ENCODE peak calls at places on chromosomes 6 and 20, in six cellular contexts. B is mucosa of gallbladder, D is sciatic nerve, Z is uterus, G is HEK293T, K is EH. C is an unnamed sample.

GRCh38 chr20:32920066-32920465 is 61.3 kb downstream of the EFCAB8 start:
- DNase-seq in B (peak), D (peak), Z (no peak), G (no peak), K (no peak), C (peak)

GRCh38 chr6:7912024-7912423 is 1.4 kb upstream of the TXNDC5 start:
- DNase-seq in B (no peak), D (no peak), Z (no peak), G (no peak), K (no peak), C (no peak)

GRCh38 chr6:54718541-54719023 is 128.0 kb upstream of the FAM83B start:
- DNase-seq in B (peak), D (no peak), Z (no peak), G (peak), K (no peak), C (no peak)

GRCh38 chr6:37882724-37883413 is 63.3 kb downstream of the ZFAND3 start:
- DNase-seq in B (no peak), D (no peak), Z (no peak), G (no peak), K (peak), C (no peak)

GRCh38 chr6:126824226-126824625 is 294.2 kb upstream of the RSPO3 start:
- DNase-seq in B (no peak), D (no peak), Z (no peak), G (no peak), K (peak), C (no peak)

GRCh38 chr6:169190970-169191369 is 62.7 kb downstream of the THBS2 start:
- DNase-seq in B (no peak), D (no peak), Z (no peak), G (no peak), K (peak), C (no peak)

GRCh38 chr6:118804091-118804490 is 89.9 kb upstream of the ASF1A start:
- DNase-seq in B (no peak), D (no peak), Z (no peak), G (no peak), K (peak), C (no peak)

GRCh38 chr6:21019614-21020013 is 485.4 kb downstream of the CDKAL1 start:
- DNase-seq in B (no peak), D (no peak), Z (no peak), G (no peak), K (no peak), C (no peak)

GRCh38 chr6:88867841-88868558 is 95.4 kb downstream of the RNGTT start:
- DNase-seq in B (no peak), D (no peak), Z (no peak), G (no peak), K (no peak), C (no peak)

GRCh38 chr20:20375862-20376261 is 8.0 kb downstream of the INSM1 start:
- DNase-seq in B (no peak), D (no peak), Z (no peak), G (no peak), K (no peak), C (no peak)

GRCh38 chr6:29989211-29989610 is 46.9 kb downstream of the HLA-A start:
- DNase-seq in B (no peak), D (no peak), Z (no peak), G (no peak), K (peak), C (no peak)

GRCh38 chr6:25062070-25062811 is 126.5 kb upstream of the RIPOR2 start:
- DNase-seq in B (no peak), D (no peak), Z (no peak), G (no peak), K (no peak), C (no peak)

GRCh38 chr6:156590482-156590881 is 186.7 kb upstream of the ARID1B start:
- DNase-seq in B (no peak), D (no peak), Z (no peak), G (no peak), K (no peak), C (no peak)

GRCh38 chr6:106735136-106735535 is 105.8 kb downstream of the QRSL1 start:
- DNase-seq in B (no peak), D (no peak), Z (no peak), G (no peak), K (no peak), C (no peak)

GRCh38 chr20:62365814-62366369 is 1.2 kb downstream of the LAMA5 start:
- DNase-seq in B (no peak), D (no peak), Z (no peak), G (peak), K (no peak), C (no peak)

GRCh38 chr6:166619912-166620311 is 7.1 kb downstream of the RPS6KA2 start:
- DNase-seq in B (peak), D (no peak), Z (peak), G (no peak), K (peak), C (no peak)

GRCh38 chr20:16810216-16810615 is 62.1 kb downstream of the OTOR start:
- DNase-seq in B (no peak), D (no peak), Z (no peak), G (no peak), K (no peak), C (no peak)